ENCODE peak calls at places on chromosomes 3 and 15, in four cellular contexts. J is WTC11, O is K562, C is HepG2. Y is an unnamed sample.

GRCh38 chr3:189900578-189900977 is 220.1 kb downstream of the P3H2 start:
- DNase-seq in O (no peak), J (no peak), C (no peak), Y (no peak)

GRCh38 chr3:6697722-6698121 is 163.2 kb upstream of the GRM7 start:
- DNase-seq in O (no peak), C (no peak), J (no peak), Y (no peak)

GRCh38 chr3:45545476-45545875 is 49.1 kb upstream of the LIMD1 start:
- DNase-seq in O (peak), J (no peak), C (peak), Y (no peak)

GRCh38 chr15:43911235-43911661 is 84.4 kb downstream of the WDR76 start:
- DNase-seq in O (no peak), J (no peak), C (no peak), Y (no peak)

GRCh38 chr3:173890091-173890490 is 492.5 kb downstream of the NLGN1 start:
- DNase-seq in O (no peak), J (no peak), C (no peak), Y (no peak)

GRCh38 chr3:42403737-42404136 is 6.7 kb downstream of the LYZL4 start:
- DNase-seq in C (no peak), O (no peak), J (no peak), Y (no peak)

GRCh38 chr15:68635142-68635541 is 56.3 kb downstream of the CORO2B start:
- DNase-seq in O (no peak), J (no peak), C (no peak), Y (no peak)

GRCh38 chr15:60859996-60860494 is 369.1 kb downstream of the RORA start:
- DNase-seq in O (no peak), J (no peak), C (no peak), Y (no peak)

GRCh38 chr3:154040283-154040682 is 80.9 kb upstream of the ARHGEF26 start:
- DNase-seq in J (no peak), O (no peak), C (peak), Y (no peak)

GRCh38 chr15:58546635-58547627 is 115.1 kb downstream of the LIPC start:
- DNase-seq in O (peak), C (peak), J (no peak), Y (no peak)

GRCh38 chr3:188339410-188340295 is 185.7 kb downstream of the LPP start:
- DNase-seq in O (no peak), C (no peak), J (no peak), Y (no peak)

GRCh38 chr3:121758727-121759450 is 9.3 kb upstream of the GOLGB1 start:
- DNase-seq in C (no peak), O (no peak), J (no peak), Y (no peak)

GRCh38 chr3:31877559-31877958 is 103.5 kb downstream of the OSBPL10 start:
- DNase-seq in J (no peak), C (no peak), O (no peak), Y (no peak)

GRCh38 chr15:22960587-22960986 is 19.6 kb downstream of the CYFIP1 start:
- DNase-seq in O (no peak), C (no peak), J (no peak), Y (no peak)

GRCh38 chr3:184608209-184608608 is 46.6 kb downstream of the EPHB3 start:
- DNase-seq in C (no peak), O (no peak), J (no peak), Y (no peak)

GRCh38 chr15:99401971-99402732 is 150.9 kb downstream of the LRRC28 start:
- DNase-seq in C (no peak), O (no peak), J (no peak), Y (no peak)

GRCh38 chr3:125115640-125116039 is 59.8 kb upstream of the HEG1 start:
- DNase-seq in J (no peak), C (peak), O (no peak), Y (no peak)

GRCh38 chr3:32862247-32863013 is 44.6 kb downstream of the TRIM71 start:
- DNase-seq in O (no peak), C (no peak), J (no peak), Y (no peak)

GRCh38 chr3:170724599-170724998 is 138.7 kb upstream of the SLC7A14 start:
- DNase-seq in O (no peak), C (no peak), J (no peak), Y (no peak)

GRCh38 chr15:29151111-29151857 is 118.3 kb downstream of the NSMCE3 start:
- DNase-seq in C (no peak), J (no peak), O (no peak), Y (no peak)

GRCh38 chr3:185995352-185995751 is 57.5 kb upstream of the TRA2B start:
- DNase-seq in J (no peak), O (no peak), C (no peak), Y (no peak)

GRCh38 chr3:42185044-42185443 is 80.9 kb downstream of the CCK start:
- DNase-seq in O (no peak), J (no peak), C (no peak), Y (no peak)

GRCh38 chr3:52339612-52340011 is 23.5 kb downstream of the DNAH1 start:
- DNase-seq in J (peak), O (peak), C (peak), Y (peak)

GRCh38 chr3:111617912-111618601 is 22.9 kb upstream of the ZBED2 start:
- DNase-seq in J (no peak), O (no peak), C (no peak), Y (no peak)

GRCh38 chr3:196740476-196741400 is 1.1 kb downstream of the PAK2 start:
- DNase-seq in O (no peak), C (peak), J (no peak), Y (peak)

GRCh38 chr15:31353931-31354330 is 27.3 kb downstream of the KLF13 start:
- DNase-seq in J (no peak), C (no peak), O (no peak), Y (no peak)

GRCh38 chr3:31525532-31525931 is 7.2 kb upstream of the STT3B start:
- DNase-seq in O (no peak), J (no peak), C (no peak), Y (no peak)

GRCh38 chr3:183991403-183991802 is 26.3 kb downstream of the ABCC5 start:
- DNase-seq in J (no peak), C (peak), O (no peak), Y (no peak)

GRCh38 chr15:80739919-80740318 is 39.3 kb upstream of the CEMIP start:
- DNase-seq in C (no peak), O (no peak), J (no peak), Y (no peak)

GRCh38 chr3:109177888-109178287 is 41.4 kb downstream of the C3orf85 start:
- DNase-seq in O (no peak), J (no peak), C (no peak), Y (no peak)

GRCh38 chr3:147757919-147758318 is 348.8 kb downstream of the ZIC1 start:
- DNase-seq in J (no peak), O (no peak), C (no peak), Y (no peak)

DNA sequence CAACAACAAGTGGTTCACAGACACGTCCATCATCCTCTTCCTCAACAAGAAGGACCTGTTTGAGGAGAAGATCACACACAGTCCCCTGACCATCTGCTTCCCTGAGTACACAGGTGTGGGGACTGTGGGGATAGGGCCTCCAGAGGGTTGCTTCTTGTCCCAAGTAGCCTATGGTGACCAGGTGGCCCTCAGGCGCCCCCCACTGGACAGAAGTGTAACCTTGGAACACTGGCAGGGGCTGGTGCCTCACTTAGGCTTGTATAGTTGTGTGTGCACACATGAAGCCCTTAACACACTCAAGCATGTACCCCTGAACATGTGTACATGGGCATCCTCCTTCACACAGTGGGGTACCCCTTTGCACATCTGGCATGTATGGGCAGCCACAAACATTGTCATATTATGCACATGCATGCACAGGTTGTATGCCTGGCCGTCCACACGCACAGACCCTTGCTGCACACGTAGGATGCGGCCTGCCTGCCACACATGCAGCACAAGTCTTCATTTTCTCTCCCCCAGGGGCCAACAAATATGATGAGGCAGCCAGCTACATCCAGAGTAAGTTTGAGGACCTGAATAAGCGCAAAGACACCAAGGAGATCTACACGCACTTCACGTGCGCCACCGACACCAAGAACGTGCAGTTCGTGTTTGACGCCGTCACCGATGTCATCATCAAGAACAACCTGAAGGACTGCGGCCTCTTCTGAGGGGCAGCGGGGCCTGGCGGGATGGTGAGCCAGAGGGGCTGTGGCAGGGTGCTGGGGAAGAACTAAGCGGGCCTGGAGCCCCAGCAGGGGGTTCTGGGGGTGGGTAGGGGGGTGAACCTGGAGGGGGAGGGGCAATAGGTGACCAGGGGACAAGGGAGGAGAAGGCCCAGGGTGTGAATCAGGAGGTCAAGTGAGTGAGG is 11.7 kb upstream of the SEMA3B start:
- DNase-seq in J (peak), C (no peak), O (no peak), Y (peak)
- TF ChIP-seq ELF4 in J (no peak), C (no peak), O (no peak), Y (no peak)

DNA sequence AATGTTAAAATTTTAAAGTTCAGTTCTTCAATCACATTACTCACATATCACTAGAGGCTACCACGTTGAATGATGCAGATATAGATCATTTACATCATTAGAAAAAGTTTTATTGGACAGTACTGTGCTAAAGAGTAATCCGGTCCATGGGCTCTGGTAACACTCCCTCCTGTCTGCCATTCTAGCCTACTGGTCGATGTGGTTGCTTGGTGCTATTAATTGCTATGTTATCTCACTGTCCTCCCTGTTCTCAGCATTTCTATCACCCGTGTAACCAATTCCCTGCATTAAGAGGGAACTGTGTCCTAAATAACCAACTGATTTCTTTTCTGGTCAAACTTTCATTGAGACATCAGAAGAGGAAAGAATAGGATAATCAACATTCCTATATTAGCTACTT is 347.5 kb upstream of the RBMS3 start:
- DNase-seq in C (no peak), O (no peak), J (no peak), Y (no peak)
- TF ChIP-seq ELF4 in C (no peak), O (no peak), J (no peak), Y (no peak)

GRCh38 chr15:63440265-63440648 is 58.6 kb upstream of the CA12 start:
- DNase-seq in O (no peak), J (no peak), C (no peak), Y (no peak)

GRCh38 chr15:63442080-63442479 is 60.4 kb upstream of the CA12 start:
- DNase-seq in C (no peak), J (no peak), O (no peak), Y (no peak)

GRCh38 chr15:63441266-63441665 is 59.6 kb upstream of the CA12 start:
- DNase-seq in J (no peak), C (no peak), O (no peak), Y (no peak)

GRCh38 chr15:63440756-63441155 is 59.1 kb upstream of the CA12 start:
- DNase-seq in O (no peak), C (no peak), J (no peak), Y (no peak)

GRCh38 chr15:63439536-63440264 is 58.1 kb upstream of the CA12 start:
- DNase-seq in O (no peak), C (no peak), J (no peak), Y (no peak)
- TF ChIP-seq ELF4 in O (no peak), C (no peak), J (no peak), Y (no peak)

DNA sequence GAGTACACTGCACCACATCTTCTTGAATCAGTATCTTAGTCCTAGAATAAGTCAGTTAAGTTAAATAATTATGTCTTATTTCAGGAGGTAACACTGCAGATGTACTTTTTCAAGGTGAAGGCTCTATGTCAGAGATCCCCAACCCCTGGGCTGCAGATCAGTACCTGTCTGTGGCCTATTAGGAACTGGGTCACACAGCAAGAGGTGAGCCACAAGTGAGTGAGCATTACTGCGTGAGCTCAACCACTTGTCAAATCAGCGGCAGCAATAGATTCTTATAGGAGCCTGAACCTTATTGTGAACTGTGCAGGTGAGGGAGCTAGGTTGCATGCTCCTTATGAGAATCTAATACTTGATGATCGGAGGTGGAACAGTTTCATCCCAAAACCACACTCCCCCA is 851.9 kb upstream of the ALCAM start:
- DNase-seq in C (no peak), O (no peak), J (no peak), Y (no peak)
- TF ChIP-seq ELF4 in C (no peak), O (no peak), J (no peak), Y (no peak)

DNA sequence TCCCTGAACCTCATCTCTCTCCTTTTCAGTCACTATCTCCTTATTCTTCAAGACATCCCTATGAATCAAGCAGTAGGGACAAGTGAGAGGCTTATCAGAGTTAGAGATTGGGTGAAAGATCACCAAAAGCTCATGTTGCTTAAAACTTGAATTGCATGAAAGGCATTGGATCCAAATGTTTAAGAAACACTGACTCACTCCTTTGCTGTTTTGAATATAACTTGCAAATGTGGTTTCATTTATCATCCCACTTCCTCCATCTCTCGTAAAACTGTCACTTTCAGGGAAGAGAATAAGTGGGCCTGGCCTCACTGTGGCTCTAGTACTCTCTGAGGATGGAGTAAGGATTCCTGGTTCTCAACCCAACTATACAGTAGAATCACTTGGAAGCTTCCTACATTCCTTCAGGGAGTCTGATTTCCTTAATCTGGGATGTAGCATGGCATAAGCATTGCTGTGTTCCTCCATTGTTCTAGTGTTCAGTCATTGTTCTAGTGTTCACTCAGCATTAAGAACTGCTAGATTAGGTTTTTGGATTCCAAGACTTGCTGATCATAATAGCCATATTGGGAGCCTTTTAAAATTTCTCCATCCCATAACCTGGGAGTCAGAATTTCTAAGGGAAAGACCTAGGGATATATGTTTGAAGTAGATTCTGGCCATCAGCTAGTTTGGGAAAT is 171.8 kb downstream of the TMEM108 start:
- DNase-seq in C (no peak), O (no peak), J (no peak), Y (no peak)
- TF ChIP-seq ELF4 in C (no peak), O (no peak), J (no peak), Y (no peak)

GRCh38 chr15:90004252-90004651 is 3.1 kb downstream of the ZNF710 start:
- DNase-seq in J (no peak), O (no peak), C (no peak), Y (no peak)

GRCh38 chr15:90004671-90005070 is 3.5 kb downstream of the ZNF710 start:
- DNase-seq in J (no peak), O (no peak), C (peak), Y (no peak)

GRCh38 chr15:90002428-90002844 is 1.3 kb downstream of the ZNF710 start:
- DNase-seq in O (no peak), J (peak), C (no peak), Y (peak)

GRCh38 chr15:90001683-90002427 is 731 bp downstream of the ZNF710 start:
- DNase-seq in O (peak), C (peak), J (peak), Y (peak)

GRCh38 chr15:90003736-90004135 is 2.6 kb downstream of the ZNF710 start:
- DNase-seq in O (no peak), J (no peak), C (no peak), Y (no peak)
- TF ChIP-seq ELF4 in O (no peak), J (no peak), C (no peak), Y (no peak)

GRCh38 chr3:49984424-49984823 is 44.5 kb downstream of the RBM6 start:
- DNase-seq in O (no peak), J (no peak), C (no peak), Y (no peak)
- TF ChIP-seq ELF4 in O (no peak), J (no peak), C (no peak), Y (no peak)